ENCODE peak calls at places on chromosome 14, in four cellular contexts. One of them, this sample, is unnamed.
A peak's percentile ranks its signal among the peaks of the same experiment; 100 is the strongest.

GRCh38 chr14:106549064-106549463 is 1022.7 kb downstream of the TMEM121 start:
- DNase-seq in astrocyte of the cerebellum: no peak
- DNase-seq in H7: no peak
- DNase-seq in choroid plexus epithelial cell: no peak
- DNase-seq in this sample: no peak

GRCh38 chr14:96104469-96105057 is 65.4 kb downstream of the C14orf132 start:
- DNase-seq in astrocyte of the cerebellum: peak; percentile 51
- DNase-seq in choroid plexus epithelial cell: peak; percentile 99
- DNase-seq in H7: peak; percentile 28
- DNase-seq in this sample: no peak

GRCh38 chr14:91244501-91244901 is at the start of gene GPR68:
- DNase-seq in astrocyte of the cerebellum: no peak
- DNase-seq in H7: peak; percentile 80
- DNase-seq in choroid plexus epithelial cell: peak; percentile 56
- DNase-seq in this sample: peak; percentile 57

GRCh38 chr14:47189911-47190503 is 485.4 kb downstream of the MDGA2 start:
- DNase-seq in choroid plexus epithelial cell: no peak
- DNase-seq in astrocyte of the cerebellum: no peak
- DNase-seq in H7: no peak
- DNase-seq in this sample: no peak

GRCh38 chr14:89613260-89614008 is 196.4 kb upstream of the FOXN3 start:
- DNase-seq in astrocyte of the cerebellum: no peak
- DNase-seq in choroid plexus epithelial cell: no peak
- DNase-seq in H7: no peak
- DNase-seq in this sample: no peak

GRCh38 chr14:102318781-102319276 is 717 bp upstream of the ZNF839 start:
- DNase-seq in H7: no peak
- DNase-seq in choroid plexus epithelial cell: no peak
- DNase-seq in astrocyte of the cerebellum: no peak
- DNase-seq in this sample: no peak

GRCh38 chr14:68167717-68168087 is 348.1 kb downstream of the RAD51B start:
- DNase-seq in H7: no peak
- DNase-seq in astrocyte of the cerebellum: no peak
- DNase-seq in choroid plexus epithelial cell: no peak
- DNase-seq in this sample: no peak

GRCh38 chr14:53855574-53855973 is 101.1 kb downstream of the BMP4 start:
- DNase-seq in H7: no peak
- DNase-seq in astrocyte of the cerebellum: no peak
- DNase-seq in choroid plexus epithelial cell: no peak
- DNase-seq in this sample: no peak

GRCh38 chr14:55530464-55530863 is 49.5 kb upstream of the KTN1 start:
- DNase-seq in H7: no peak
- DNase-seq in astrocyte of the cerebellum: no peak
- DNase-seq in choroid plexus epithelial cell: no peak
- DNase-seq in this sample: no peak

GRCh38 chr14:85534435-85534834 is 4.5 kb downstream of the FLRT2 start:
- DNase-seq in choroid plexus epithelial cell: peak; percentile 38
- DNase-seq in astrocyte of the cerebellum: no peak
- DNase-seq in H7: peak; percentile 22
- DNase-seq in this sample: no peak

GRCh38 chr14:53153702-53154112 is 584 bp upstream of the DDHD1 start:
- DNase-seq in H7: no peak
- DNase-seq in astrocyte of the cerebellum: no peak
- DNase-seq in choroid plexus epithelial cell: no peak
- DNase-seq in this sample: no peak

GRCh38 chr14:75393794-75394193 is 34.0 kb upstream of the JDP2 start:
- DNase-seq in astrocyte of the cerebellum: no peak
- DNase-seq in H7: no peak
- DNase-seq in choroid plexus epithelial cell: no peak
- DNase-seq in this sample: no peak

GRCh38 chr14:54565236-54566151 is 1.4 kb upstream of the SAMD4A start:
- DNase-seq in astrocyte of the cerebellum: peak; percentile 80
- DNase-seq in H7: peak; percentile 94
- DNase-seq in choroid plexus epithelial cell: peak; percentile 91
- DNase-seq in this sample: peak; percentile 67

GRCh38 chr14:68562911-68563255 is 230.0 kb downstream of the ZFP36L1 start:
- DNase-seq in H7: no peak
- DNase-seq in choroid plexus epithelial cell: no peak
- DNase-seq in astrocyte of the cerebellum: no peak
- DNase-seq in this sample: no peak

GRCh38 chr14:78157855-78158436 is 12.2 kb upstream of the NRXN3 start:
- DNase-seq in H7: peak; percentile 52
- DNase-seq in choroid plexus epithelial cell: peak; percentile 38
- DNase-seq in astrocyte of the cerebellum: peak; percentile 22
- DNase-seq in this sample: no peak

GRCh38 chr14:79704406-79704805 is 506.9 kb downstream of the DIO2 start:
- DNase-seq in H7: no peak
- DNase-seq in astrocyte of the cerebellum: no peak
- DNase-seq in choroid plexus epithelial cell: no peak
- DNase-seq in this sample: no peak

GRCh38 chr14:59306775-59307174 is 118.3 kb downstream of the DAAM1 start:
- DNase-seq in choroid plexus epithelial cell: peak; percentile 60
- DNase-seq in astrocyte of the cerebellum: no peak
- DNase-seq in H7: no peak
- DNase-seq in this sample: no peak

GRCh38 chr14:87615822-87616679 is 376.9 kb downstream of the GALC start:
- DNase-seq in H7: peak; percentile 74
- DNase-seq in choroid plexus epithelial cell: peak; percentile 40
- DNase-seq in astrocyte of the cerebellum: peak; percentile 37
- DNase-seq in this sample: peak; percentile 57

GRCh38 chr14:75299064-75299463 is 20.4 kb downstream of the FOS start:
- DNase-seq in choroid plexus epithelial cell: peak; percentile 75
- DNase-seq in H7: no peak
- DNase-seq in astrocyte of the cerebellum: no peak
- DNase-seq in this sample: no peak

GRCh38 chr14:105165134-105165704 is 3.4 kb downstream of the JAG2 start:
- DNase-seq in choroid plexus epithelial cell: no peak
- DNase-seq in astrocyte of the cerebellum: no peak
- DNase-seq in H7: no peak
- DNase-seq in this sample: no peak

GRCh38 chr14:90504643-90505042 is 107.8 kb downstream of the CALM1 start:
- DNase-seq in astrocyte of the cerebellum: no peak
- DNase-seq in H7: no peak
- DNase-seq in choroid plexus epithelial cell: no peak
- DNase-seq in this sample: no peak

GRCh38 chr14:64737391-64738305 is 33.4 kb downstream of the PLEKHG3 start:
- DNase-seq in astrocyte of the cerebellum: no peak
- DNase-seq in choroid plexus epithelial cell: no peak
- DNase-seq in H7: no peak
- DNase-seq in this sample: no peak

GRCh38 chr14:91230363-91231035 is 14.0 kb downstream of the GPR68 start:
- DNase-seq in H7: no peak
- DNase-seq in choroid plexus epithelial cell: peak; percentile 45
- DNase-seq in astrocyte of the cerebellum: no peak
- DNase-seq in this sample: no peak

GRCh38 chr14:61215222-61216010 is 65.7 kb downstream of the TMEM30B start:
- DNase-seq in choroid plexus epithelial cell: no peak
- DNase-seq in H7: no peak
- DNase-seq in astrocyte of the cerebellum: no peak
- DNase-seq in this sample: no peak

GRCh38 chr14:65637780-65638179 is 225.2 kb downstream of the FUT8 start:
- DNase-seq in H7: no peak
- DNase-seq in choroid plexus epithelial cell: no peak
- DNase-seq in astrocyte of the cerebellum: peak; percentile 23
- DNase-seq in this sample: no peak

GRCh38 chr14:20454359-20454644 is 310 bp downstream of the OSGEP start:
- DNase-seq in H7: no peak
- DNase-seq in choroid plexus epithelial cell: no peak
- DNase-seq in astrocyte of the cerebellum: no peak
- DNase-seq in this sample: no peak

GRCh38 chr14:101817511-101818001 is 56.0 kb downstream of the PPP2R5C start:
- DNase-seq in H7: no peak
- DNase-seq in astrocyte of the cerebellum: no peak
- DNase-seq in choroid plexus epithelial cell: no peak
- DNase-seq in this sample: no peak

GRCh38 chr14:43360239-43360638 is 1146.8 kb downstream of the FSCB start:
- DNase-seq in astrocyte of the cerebellum: no peak
- DNase-seq in H7: no peak
- DNase-seq in choroid plexus epithelial cell: no peak
- DNase-seq in this sample: no peak

GRCh38 chr14:63039800-63040380 is 5.4 kb downstream of the KCNH5 start:
- DNase-seq in H7: peak; percentile 32
- DNase-seq in astrocyte of the cerebellum: peak; percentile 29
- DNase-seq in choroid plexus epithelial cell: peak; percentile 59
- DNase-seq in this sample: peak; percentile 12

GRCh38 chr14:31692376-31692781 is 131.2 kb downstream of the NUBPL start:
- DNase-seq in astrocyte of the cerebellum: peak; percentile 81
- DNase-seq in H7: no peak
- DNase-seq in choroid plexus epithelial cell: peak; percentile 35
- DNase-seq in this sample: no peak

GRCh38 chr14:57692671-57693070 is 173.2 kb downstream of the SLC35F4 start:
- DNase-seq in astrocyte of the cerebellum: peak; percentile 58
- DNase-seq in H7: no peak
- DNase-seq in choroid plexus epithelial cell: peak; percentile 81
- DNase-seq in this sample: no peak

GRCh38 chr14:75711796-75712211 is 50.8 kb downstream of the TTLL5 start:
- DNase-seq in choroid plexus epithelial cell: peak; percentile 87
- DNase-seq in astrocyte of the cerebellum: peak; percentile 87
- DNase-seq in H7: peak; percentile 31
- DNase-seq in this sample: no peak

GRCh38 chr14:83217492-83217891 is 1683.8 kb upstream of the SEL1L start:
- DNase-seq in astrocyte of the cerebellum: peak; percentile 0
- DNase-seq in choroid plexus epithelial cell: peak; percentile 94
- DNase-seq in H7: no peak
- DNase-seq in this sample: no peak

GRCh38 chr14:102508774-102509743 is 517 bp downstream of the ANKRD9 start:
- DNase-seq in H7: peak; percentile 88
- DNase-seq in astrocyte of the cerebellum: no peak
- DNase-seq in choroid plexus epithelial cell: peak; percentile 35
- DNase-seq in this sample: peak; percentile 39

GRCh38 chr14:36580856-36581831 is 1.3 kb downstream of the NKX2-8 start:
- DNase-seq in choroid plexus epithelial cell: peak; percentile 33
- DNase-seq in astrocyte of the cerebellum: no peak
- DNase-seq in H7: peak; percentile 91
- DNase-seq in this sample: no peak

GRCh38 chr14:74585406-74586335 is 26.4 kb downstream of the LTBP2 start:
- DNase-seq in H7: no peak
- DNase-seq in astrocyte of the cerebellum: no peak
- DNase-seq in choroid plexus epithelial cell: no peak
- DNase-seq in this sample: no peak

GRCh38 chr14:96876747-96877146 is 79.6 kb downstream of the VRK1 start:
- DNase-seq in astrocyte of the cerebellum: no peak
- DNase-seq in choroid plexus epithelial cell: no peak
- DNase-seq in H7: no peak
- DNase-seq in this sample: no peak

GRCh38 chr14:91059576-91060471 is 617 bp downstream of the RPS6KA5 start:
- DNase-seq in choroid plexus epithelial cell: peak; percentile 7
- DNase-seq in H7: peak; percentile 91
- DNase-seq in astrocyte of the cerebellum: no peak
- DNase-seq in this sample: peak; percentile 75

DNA sequence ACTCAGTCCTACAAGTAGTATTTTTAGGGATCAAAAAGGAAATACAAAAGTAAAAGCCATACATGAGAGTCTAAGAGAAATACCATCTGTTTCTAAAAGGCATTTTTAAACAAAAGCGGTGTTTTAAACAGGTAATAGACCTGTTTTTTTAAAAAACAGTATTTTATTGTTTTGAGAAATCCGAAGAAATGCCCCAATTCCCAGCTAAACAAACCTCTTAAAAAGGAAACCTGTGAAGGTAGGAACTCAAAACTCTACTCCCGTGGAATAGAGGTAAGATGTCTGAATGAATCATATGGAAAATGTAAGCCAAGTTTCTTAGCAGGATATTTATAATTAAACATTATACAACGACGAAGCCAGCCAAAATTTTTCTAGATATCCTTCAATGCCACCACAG is 2.0 kb downstream of the PPP1R13B start:
- DNase-seq in astrocyte of the cerebellum: no peak
- DNase-seq in choroid plexus epithelial cell: no peak
- DNase-seq in H7: no peak
- DNase-seq in this sample: no peak
- H3K4me3 ChIP-seq in astrocyte of the cerebellum: no peak overlapping the region
- H3K4me3 ChIP-seq in choroid plexus epithelial cell: no peak overlapping the region
- H3K4me3 ChIP-seq in H7: no peak overlapping the region
- H3K4me3 ChIP-seq in this sample: peak overlapping the region; percentile 68

DNA sequence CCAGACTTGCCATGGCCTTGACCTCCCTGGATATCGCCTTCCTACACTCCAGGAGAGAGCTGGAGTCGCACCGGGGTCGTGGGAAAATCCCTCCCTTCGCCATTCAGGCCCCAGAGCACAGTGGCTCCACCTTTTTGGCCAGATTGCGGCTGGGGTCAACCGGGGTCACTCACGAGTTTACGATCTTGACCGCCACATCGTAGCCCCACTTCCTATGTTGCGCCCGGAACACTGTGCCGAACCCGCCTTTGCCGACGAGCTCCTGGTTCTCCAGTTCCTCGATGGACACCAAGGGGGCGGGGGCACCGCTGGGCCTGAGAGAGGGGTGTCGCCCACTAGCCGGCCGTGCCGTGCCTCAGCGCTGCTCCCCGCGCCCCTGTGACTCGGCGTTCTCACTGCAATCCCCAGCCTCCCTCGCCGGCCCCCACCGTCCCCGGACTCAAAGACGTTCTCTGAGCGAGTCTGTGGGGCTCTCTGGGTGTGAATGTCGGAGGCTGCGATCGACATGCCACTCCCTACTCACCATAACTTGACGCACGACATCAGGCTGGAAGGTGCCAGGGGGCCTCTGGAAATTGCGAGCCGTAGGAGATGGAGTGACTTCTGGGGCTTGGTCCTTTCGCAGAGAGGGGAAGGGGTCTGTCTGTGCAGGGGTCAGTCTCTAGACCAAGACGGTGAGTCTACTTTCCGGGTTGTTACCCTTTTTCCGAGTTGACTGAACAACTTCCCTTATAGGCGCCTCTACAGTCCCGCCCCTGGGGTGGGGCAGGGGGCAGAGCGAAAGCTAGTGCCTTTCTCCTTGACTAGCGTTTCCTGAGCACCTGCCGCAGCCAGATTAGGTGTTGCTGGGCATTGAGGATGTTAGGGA is at the start of gene RIPK3:
- DNase-seq in H7: peak; percentile 79
- DNase-seq in choroid plexus epithelial cell: no peak
- DNase-seq in astrocyte of the cerebellum: no peak
- DNase-seq in this sample: no peak
- H3K4me3 ChIP-seq in H7: peak within 1 kb of the TSS; percentile 56
- H3K4me3 ChIP-seq in choroid plexus epithelial cell: peak within 1 kb of the TSS; percentile 20
- H3K4me3 ChIP-seq in astrocyte of the cerebellum: peak within 1 kb of the TSS; percentile 9
- H3K4me3 ChIP-seq in this sample: no peak within 1 kb of the TSS

GRCh38 chr14:69573841-69574265 is 818 bp downstream of the CCDC177 start:
- DNase-seq in choroid plexus epithelial cell: no peak
- DNase-seq in astrocyte of the cerebellum: no peak
- DNase-seq in H7: peak; percentile 90
- DNase-seq in this sample: peak; percentile 53
- H3K4me3 ChIP-seq in choroid plexus epithelial cell: no peak overlapping the region
- H3K4me3 ChIP-seq in astrocyte of the cerebellum: no peak overlapping the region
- H3K4me3 ChIP-seq in H7: peak overlapping the region; percentile 42
- H3K4me3 ChIP-seq in this sample: peak overlapping the region; percentile 61

DNA sequence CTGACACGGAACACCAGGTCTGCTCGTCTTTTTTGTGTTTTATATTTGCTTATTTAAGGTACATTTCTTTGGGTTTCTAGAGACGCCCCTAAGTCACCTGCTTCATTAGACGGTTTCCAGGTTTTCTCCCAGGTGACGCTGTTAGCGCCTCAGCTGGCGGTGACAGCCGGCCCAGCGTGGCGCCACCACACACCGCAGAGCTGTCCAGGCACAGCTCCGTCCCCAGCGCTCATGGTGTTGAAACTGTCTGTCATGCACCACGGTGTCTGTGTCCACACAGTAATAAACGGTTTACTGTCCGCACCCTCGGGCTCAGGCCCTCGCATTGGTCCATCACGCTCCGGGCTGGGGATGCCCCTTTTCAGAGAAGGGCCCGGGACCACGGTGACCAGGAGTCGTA is 15.5 kb downstream of the DEGS2 start:
- DNase-seq in H7: no peak
- DNase-seq in astrocyte of the cerebellum: no peak
- DNase-seq in choroid plexus epithelial cell: no peak
- DNase-seq in this sample: no peak
- H3K4me3 ChIP-seq in H7: no peak overlapping the region
- H3K4me3 ChIP-seq in astrocyte of the cerebellum: no peak overlapping the region
- H3K4me3 ChIP-seq in choroid plexus epithelial cell: no peak overlapping the region
- H3K4me3 ChIP-seq in this sample: no peak overlapping the region

This sample was measured in BE2C.